ENCODE peak calls at places on chromosome 12, in five cellular contexts. X is upper lobe of right lung, U is Caco-2, R is transverse colon, G is AG04450. C is an unnamed sample.

GRCh38 chr12:95173392-95174251 is 43.6 kb downstream of the FGD6 start:
- DNase-seq in X (peak), U (no peak), R (peak), G (peak), C (peak)

GRCh38 chr12:100793182-100793581 is 1.4 kb upstream of the ANO4 start:
- DNase-seq in X (no peak), U (no peak), R (no peak), G (no peak), C (peak)

GRCh38 chr12:48972213-48973021 is 882 bp upstream of the WNT10B start:
- DNase-seq in X (no peak), U (no peak), R (no peak), G (no peak), C (peak)

GRCh38 chr12:23096321-23096720 is 471.4 kb downstream of the ETNK1 start:
- DNase-seq in X (no peak), U (no peak), R (no peak), G (no peak), C (no peak)

GRCh38 chr12:59322473-59322872 is 273.4 kb upstream of the SLC16A7 start:
- DNase-seq in X (no peak), U (no peak), R (no peak), G (no peak), C (no peak)

GRCh38 chr12:32981139-32981538 is 84.6 kb upstream of the PKP2 start:
- DNase-seq in X (no peak), U (no peak), R (no peak), G (no peak), C (no peak)

GRCh38 chr12:64746663-64747062 is 12.5 kb downstream of the GNS start:
- DNase-seq in X (no peak), U (no peak), R (no peak), G (no peak), C (peak)

GRCh38 chr12:63945777-63946176 is 101.3 kb downstream of the SRGAP1 start:
- DNase-seq in X (no peak), U (no peak), R (no peak), G (no peak), C (no peak)

GRCh38 chr12:92745874-92746553 is 43.2 kb downstream of the PLEKHG7 start:
- DNase-seq in X (no peak), U (no peak), R (peak), G (peak), C (peak)

GRCh38 chr12:103808239-103808880 is 32.7 kb downstream of the NT5DC3 start:
- DNase-seq in X (no peak), U (no peak), R (no peak), G (no peak), C (no peak)

GRCh38 chr12:104761091-104761490 is 197.0 kb downstream of the SLC41A2 start:
- DNase-seq in X (no peak), U (no peak), R (no peak), G (no peak), C (no peak)

GRCh38 chr12:47082963-47083621 is 3.3 kb upstream of the AMIGO2 start:
- DNase-seq in X (no peak), U (peak), R (no peak), G (peak), C (peak)

GRCh38 chr12:86748874-86749273 is 492.7 kb upstream of the MGAT4C start:
- DNase-seq in X (no peak), U (no peak), R (no peak), G (no peak), C (no peak)

GRCh38 chr12:90938451-90938850 is 16.5 kb downstream of the CCER1 start:
- DNase-seq in X (no peak), U (no peak), R (no peak), G (no peak), C (peak)

GRCh38 chr12:85644508-85644907 is 191.7 kb downstream of the RASSF9 start:
- DNase-seq in X (no peak), U (no peak), R (no peak), G (no peak), C (no peak)

GRCh38 chr12:132344601-132345000 is 15.2 kb upstream of the GALNT9 start:
- DNase-seq in X (no peak), U (no peak), R (no peak), G (no peak), C (no peak)

GRCh38 chr12:51752490-51752889 is 96.0 kb downstream of the FIGNL2 start:
- DNase-seq in X (no peak), U (peak), R (peak), G (peak), C (peak)

GRCh38 chr12:125284945-125285344 is 219.7 kb downstream of the AACS start:
- DNase-seq in X (no peak), U (no peak), R (no peak), G (no peak), C (no peak)

GRCh38 chr12:9184276-9184675 is 23.9 kb downstream of the PZP start:
- DNase-seq in X (no peak), U (no peak), R (no peak), G (no peak), C (no peak)

GRCh38 chr12:107486140-107486892 is 199.3 kb upstream of the PWP1 start:
- DNase-seq in X (no peak), U (no peak), R (no peak), G (no peak), C (no peak)

GRCh38 chr12:6765634-6766581 is at the start of gene PTMS:
- DNase-seq in X (peak), U (peak), R (peak), G (peak), C (peak)

GRCh38 chr12:86376052-86376451 is 119.9 kb upstream of the MGAT4C start:
- DNase-seq in X (no peak), U (peak), R (no peak), G (no peak), C (no peak)

GRCh38 chr12:121099779-121100178 is 32.9 kb upstream of the P2RX7 start:
- DNase-seq in X (no peak), U (no peak), R (no peak), G (no peak), C (no peak)

GRCh38 chr12:121093487-121093891 is 39.2 kb upstream of the P2RX7 start:
- DNase-seq in X (no peak), U (no peak), R (no peak), G (no peak), C (no peak)

GRCh38 chr12:121092034-121092433 is 40.6 kb upstream of the P2RX7 start:
- DNase-seq in X (no peak), U (no peak), R (no peak), G (no peak), C (no peak)

GRCh38 chr12:121095544-121096198 is 37.0 kb upstream of the P2RX7 start:
- DNase-seq in X (peak), U (peak), R (peak), G (peak), C (peak)

DNA sequence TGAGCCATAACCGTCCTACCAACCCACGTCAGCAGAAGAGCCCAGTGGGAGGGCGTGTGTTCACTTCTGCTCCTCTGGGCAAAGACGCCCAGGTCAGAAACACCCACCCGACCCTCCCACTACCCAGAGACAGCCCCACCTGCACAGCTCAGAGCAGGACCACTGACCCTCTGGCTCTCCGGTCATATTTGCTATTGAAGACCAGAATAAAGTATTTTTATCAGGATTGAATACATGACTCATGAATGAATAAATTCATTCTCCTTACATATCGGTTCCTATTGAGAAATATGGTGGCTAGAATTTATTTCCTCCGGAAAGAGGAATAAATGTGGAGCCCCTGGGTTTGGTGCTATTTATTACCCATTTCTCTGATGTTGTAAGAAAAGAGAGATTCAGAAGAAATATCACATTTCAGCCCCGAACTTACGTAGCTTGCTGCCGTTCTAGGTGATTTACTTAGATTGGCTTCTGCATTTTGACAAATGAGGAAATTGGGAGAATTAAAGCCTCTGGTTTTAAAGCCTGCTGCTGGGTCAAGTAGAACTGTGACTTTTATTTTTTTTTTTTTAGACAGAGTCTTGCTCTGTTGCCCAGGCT is 36.4 kb upstream of the P2RX7 start:
- DNase-seq in X (no peak), U (no peak), R (no peak), G (no peak), C (no peak)
- H3K4me3 ChIP-seq in X (peak), U (no peak), R (no peak), G (no peak), C (no peak)

DNA sequence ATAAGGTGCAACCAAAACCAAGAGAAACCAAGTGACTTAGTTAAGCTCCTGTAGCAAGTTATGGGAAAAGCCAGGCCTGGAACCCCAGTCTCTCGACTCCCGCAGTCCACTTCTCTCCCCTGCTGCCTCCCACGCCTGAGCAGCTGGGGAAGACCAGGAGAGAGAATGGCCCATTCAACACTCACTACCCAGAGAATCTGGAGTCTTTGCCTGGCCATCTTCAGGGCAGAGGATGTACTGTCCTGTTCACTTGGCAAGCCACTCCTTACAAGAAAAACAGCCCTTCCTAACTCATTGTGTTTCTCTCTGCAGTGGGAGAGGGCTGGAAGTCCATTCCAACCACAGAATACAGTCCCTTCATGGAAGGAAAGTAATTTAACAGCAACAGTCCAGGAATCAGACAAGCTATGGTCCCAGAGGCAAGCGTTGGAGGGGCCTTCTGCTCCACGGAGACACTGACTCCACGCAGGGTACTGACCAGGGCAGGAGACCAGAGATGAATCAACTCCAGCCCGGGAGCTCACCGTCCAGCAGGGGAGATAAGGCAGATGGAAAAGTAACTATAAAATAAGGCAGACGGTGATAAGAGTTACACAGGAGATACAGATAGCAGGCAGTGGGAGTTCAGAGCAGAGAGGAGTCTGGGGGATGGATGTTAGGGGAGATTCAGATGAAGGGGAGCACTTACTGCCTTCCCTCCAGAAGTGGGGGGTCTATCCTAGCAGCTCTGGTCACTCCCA is 1.6 kb downstream of the PITPNM2 start:
- DNase-seq in X (no peak), U (no peak), R (no peak), G (no peak), C (no peak)
- TF ChIP-seq CTCF in X (no peak), U (no peak), R (no peak), G (no peak), C (no peak)

GRCh38 chr12:849192-849527 is 96.8 kb downstream of the WNK1 start:
- DNase-seq in X (no peak), U (no peak), R (no peak), G (no peak), C (no peak)

GRCh38 chr12:848519-849191 is 96.3 kb downstream of the WNK1 start:
- DNase-seq in X (no peak), U (no peak), R (no peak), G (no peak), C (no peak)

GRCh38 chr12:851913-852312 is 97.6 kb downstream of the RAD52 start:
- DNase-seq in X (no peak), U (no peak), R (no peak), G (peak), C (peak)

GRCh38 chr12:852864-853263 is 96.6 kb downstream of the RAD52 start:
- DNase-seq in X (no peak), U (no peak), R (no peak), G (no peak), C (no peak)

DNA sequence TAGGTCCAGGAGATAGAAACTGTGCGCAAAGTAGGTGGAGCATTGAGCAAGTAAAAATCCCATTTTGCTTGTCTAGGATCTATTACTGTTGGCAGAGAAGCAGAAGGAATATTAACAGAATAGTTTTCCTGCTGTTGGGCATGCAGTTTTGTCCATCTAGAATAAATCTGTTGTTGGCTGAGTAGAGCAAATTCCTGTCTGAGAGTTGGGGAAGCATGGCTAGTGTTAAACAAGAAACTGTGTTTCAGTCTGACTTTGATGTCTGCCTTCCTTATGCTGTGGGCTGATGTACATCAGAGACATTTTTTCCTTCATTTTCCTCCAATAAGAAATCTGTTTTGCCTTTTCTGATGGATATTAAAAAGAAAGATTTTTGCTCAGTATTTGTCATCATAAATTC is 98.2 kb downstream of the RAD52 start:
- DNase-seq in X (no peak), U (no peak), R (no peak), G (peak), C (peak)
- H3K4me3 ChIP-seq in X (no peak), U (no peak), R (no peak), G (no peak), C (peak)

DNA sequence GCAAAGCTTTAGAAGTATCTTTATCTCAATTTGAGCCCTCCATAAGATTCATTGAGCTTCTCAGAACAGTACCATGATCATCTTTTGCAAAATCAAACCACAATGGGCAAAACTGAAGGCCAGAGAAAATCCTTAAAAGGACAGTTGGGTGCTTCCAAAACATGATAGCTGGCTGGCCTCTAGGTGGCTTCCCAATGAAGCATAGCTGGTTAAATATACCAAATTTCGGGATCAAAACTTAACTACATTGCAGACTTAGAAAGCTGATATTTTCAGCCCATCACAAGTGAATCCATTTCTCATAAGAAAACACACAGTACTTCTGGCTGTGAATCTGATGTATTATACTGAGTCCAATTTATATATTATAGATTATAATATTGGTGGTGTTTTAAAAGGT is 15.3 kb upstream of the PIK3C2G start:
- DNase-seq in X (no peak), U (no peak), R (no peak), G (no peak), C (no peak)
- TF ChIP-seq CTCF in X (no peak), U (peak), R (no peak), G (peak), C (peak)

GRCh38 chr12:3117628-3118027 is 40.4 kb downstream of the TSPAN9 start:
- DNase-seq in X (no peak), U (no peak), R (no peak), G (peak), C (peak)
- H3K4me3 ChIP-seq in X (no peak), U (no peak), R (no peak), G (peak), C (no peak)